ENCODE peak calls at places on chromosomes 7 and 10, in eight cellular contexts. U is fibroblast of lung; B is transverse colon; K is amniotic stem cell; Z is CD4-positive, alpha-beta memory T cell; J is NCI-H1092; Q is stimulated activated CD4-positive, alpha-beta T cell treated with anti-CD3 and anti-CD28 coated beads, Interleukin-12 subunit alpha, Interleukin-12 subunit beta, amount 100 ng/mL, for 4 hours; N is GM23248. E is an unnamed sample.

GRCh38 chr10:101229275-101230184 is at the start of gene LBX1:
- DNase-seq in U (no peak), B (no peak), Z (no peak), Q (no peak), J (no peak), K (no peak), N (peak), E (no peak)

GRCh38 chr10:21518629-21519321 is 6.7 kb downstream of the SKIDA1 start:
- DNase-seq in U (peak), Z (no peak), J (no peak), B (no peak), Q (no peak), K (no peak), N (peak), E (no peak)

GRCh38 chr7:48089415-48089975 is 430 bp downstream of the UPP1 start:
- DNase-seq in Z (peak), U (peak), B (peak), N (peak), K (no peak), Q (peak), J (no peak), E (peak)

GRCh38 chr10:71597821-71598498 is 121.6 kb downstream of the C10orf105 start:
- DNase-seq in Z (no peak), N (peak), B (peak), K (no peak), J (no peak), U (no peak), Q (no peak), E (no peak)

GRCh38 chr7:158543840-158544239 is 43.8 kb downstream of the PTPRN2 start:
- DNase-seq in K (no peak), J (no peak), U (no peak), Z (no peak), N (no peak), Q (no peak), B (no peak), E (no peak)

GRCh38 chr7:786472-787255 is 45.6 kb upstream of the SUN1 start:
- DNase-seq in J (peak), B (peak), N (peak), U (peak), Z (peak), Q (peak), K (peak), E (peak)

GRCh38 chr7:143295870-143296269 is 7.7 kb downstream of the CASP2 start:
- DNase-seq in K (peak), Q (no peak), B (no peak), N (no peak), Z (no peak), J (no peak), U (peak), E (no peak)

GRCh38 chr7:113873554-113874151 is 45.2 kb downstream of the PPP1R3A start:
- DNase-seq in J (no peak), Z (no peak), B (no peak), K (no peak), U (peak), N (no peak), Q (no peak), E (no peak)

GRCh38 chr7:74059037-74059436 is 24.6 kb upstream of the LIMK1 start:
- DNase-seq in U (no peak), N (no peak), Q (no peak), B (no peak), Z (no peak), J (no peak), K (no peak), E (no peak)

GRCh38 chr10:209357-209756 is 74.1 kb downstream of the ZMYND11 start:
- DNase-seq in K (no peak), J (no peak), N (peak), Z (no peak), B (no peak), Q (no peak), U (peak), E (no peak)

GRCh38 chr7:20799566-20800377 is 13.1 kb upstream of the SP8 start:
- DNase-seq in Z (no peak), B (no peak), Q (no peak), J (no peak), N (no peak), U (no peak), K (no peak), E (no peak)

GRCh38 chr7:24894670-24895221 is 85.2 kb downstream of the OSBPL3 start:
- DNase-seq in N (peak), J (no peak), Q (no peak), B (no peak), U (no peak), Z (no peak), K (no peak), E (no peak)

GRCh38 chr7:124033093-124033806 is 383 bp upstream of the TMEM229A start:
- DNase-seq in B (peak), J (no peak), U (no peak), Q (no peak), Z (no peak), N (peak), K (no peak), E (no peak)

GRCh38 chr10:80425901-80426300 is 17.6 kb downstream of the PRXL2A start:
- DNase-seq in B (no peak), U (no peak), Q (no peak), N (no peak), J (no peak), Z (no peak), K (no peak), E (no peak)

GRCh38 chr7:104137971-104138370 is 69.8 kb downstream of the ORC5 start:
- DNase-seq in U (peak), J (no peak), K (peak), Z (no peak), B (no peak), Q (no peak), N (peak), E (no peak)

GRCh38 chr7:79272066-79272669 is 181.3 kb downstream of the MAGI2 start:
- DNase-seq in Z (no peak), J (peak), N (peak), K (no peak), B (no peak), U (peak), Q (no peak), E (no peak)

GRCh38 chr10:124626759-124627380 is 117.3 kb downstream of the FAM53B start:
- DNase-seq in Q (peak), N (no peak), Z (peak), U (no peak), K (no peak), B (peak), J (no peak), E (peak)

GRCh38 chr7:155011081-155011480 is 8.2 kb upstream of the PAXIP1 start:
- DNase-seq in Q (no peak), U (no peak), K (no peak), Z (no peak), N (peak), J (no peak), B (no peak), E (no peak)